ENCODE peak calls at places on chromosomes 5 and 9, in eight cellular contexts. U is colonic mucosa; A is NCI-H1417; T is neural crest cell; Z is GM23338; O is activated T-cell treated with anti-CD3 and anti-CD28 coated beads, Interleukin-2, amount 50 U/mL, for 48 hours; Q is CD4-positive, alpha-beta T cell; F is smooth muscle cell of the brain vasculature. L is an unnamed sample.

GRCh38 chr5:150058480-150059126 is 27.8 kb downstream of the CSF1R start:
- DNase-seq in U (peak), T (no peak), A (no peak), Q (no peak), Z (no peak), O (no peak), F (peak), L (no peak)

GRCh38 chr5:178307266-178308045 is 74.9 kb upstream of the PHYKPL start:
- DNase-seq in U (no peak), F (no peak), A (no peak), T (no peak), O (no peak), Z (no peak), Q (no peak), L (no peak)

GRCh38 chr5:766666-767431 is 17.7 kb downstream of the ZDHHC11B start:
- DNase-seq in T (no peak), U (no peak), O (peak), Q (no peak), Z (no peak), F (no peak), A (no peak), L (no peak)

GRCh38 chr5:149450199-149450598 is 71.1 kb upstream of the IL17B start:
- DNase-seq in Q (no peak), F (no peak), Z (no peak), A (no peak), O (no peak), T (no peak), U (peak), L (no peak)

GRCh38 chr5:1060535-1060981 is 51.3 kb downstream of the SLC12A7 start:
- DNase-seq in Z (no peak), U (no peak), T (no peak), O (no peak), Q (no peak), A (no peak), F (no peak), L (no peak)

GRCh38 chr5:543755-544674 is 19.8 kb upstream of the SLC9A3 start:
- DNase-seq in A (no peak), O (peak), T (no peak), F (no peak), U (peak), Q (peak), Z (no peak), L (no peak)

GRCh38 chr9:104091708-104092107 is 2.4 kb upstream of the SMC2 start:
- DNase-seq in O (no peak), T (no peak), Z (peak), Q (no peak), U (peak), F (no peak), A (peak), L (peak)

GRCh38 chr9:111516061-111516465 is 8.9 kb upstream of the ZNF483 start:
- DNase-seq in Q (no peak), U (no peak), T (no peak), F (no peak), A (no peak), Z (peak), O (no peak), L (no peak)

GRCh38 chr5:159107308-159107707 is 7.6 kb upstream of the EBF1 start:
- DNase-seq in Q (no peak), F (no peak), T (no peak), O (no peak), A (no peak), Z (no peak), U (no peak), L (no peak)

GRCh38 chr5:94872526-94872925 is 254.1 kb downstream of the SLF1 start:
- DNase-seq in T (no peak), Z (no peak), O (no peak), F (no peak), A (no peak), U (no peak), Q (no peak), L (no peak)

GRCh38 chr9:77092536-77092935 is 73.1 kb downstream of the FOXB2 start:
- DNase-seq in F (no peak), O (no peak), A (peak), U (no peak), Z (peak), T (no peak), Q (no peak), L (no peak)

GRCh38 chr5:9212605-9213004 is 333.3 kb downstream of the SEMA5A start:
- DNase-seq in U (no peak), Z (no peak), T (no peak), A (no peak), F (no peak), O (no peak), Q (no peak), L (no peak)

GRCh38 chr9:123218831-123219230 is 49.6 kb downstream of the STRBP start:
- DNase-seq in A (no peak), F (no peak), O (no peak), T (no peak), U (no peak), Z (no peak), Q (no peak), L (no peak)

GRCh38 chr5:50962934-50963646 is 296.7 kb downstream of the PARP8 start:
- DNase-seq in F (peak), U (peak), A (peak), Z (peak), Q (peak), T (peak), O (peak), L (peak)